ENCODE peak calls at places on chromosomes 4 and X, in four cellular contexts. B, Q, H and W are unnamed samples.

GRCh38 chr4:13548059-13548983 is 4.0 kb upstream of the NKX3-2 start:
- DNase-seq in B (peak; percentile 68), Q (no peak), H (no peak), W (no peak)

GRCh38 chr4:7759221-7759620 is 180.4 kb downstream of the AFAP1 start:
- DNase-seq in B (no peak), Q (no peak), H (no peak), W (no peak)

GRCh38 chr4:73740353-73740778 is at the start of gene CXCL8:
- DNase-seq in B (peak; percentile 88), Q (no peak), H (peak; percentile 38), W (peak; percentile 64)

GRCh38 chr4:125132281-125132680 is 182.5 kb upstream of the FAT4 start:
- DNase-seq in B (no peak), Q (no peak), H (no peak), W (no peak)

GRCh38 chr4:71254451-71255012 is 84.3 kb upstream of the SLC4A4 start:
- DNase-seq in B (no peak), Q (no peak), H (no peak), W (no peak)

GRCh38 chr4:118846981-118847380 is 11.1 kb upstream of the SEC24D start:
- DNase-seq in B (no peak), Q (no peak), H (no peak), W (no peak)

GRCh38 chr4:174265917-174266316 is 17.6 kb downstream of the FBXO8 start:
- DNase-seq in B (no peak), Q (no peak), H (no peak), W (no peak)

GRCh38 chrX:112819013-112819635 is 21.5 kb downstream of the AMOT start:
- DNase-seq in B (no peak), Q (no peak), H (no peak), W (no peak)

GRCh38 chr4:6892190-6892908 is 17.3 kb upstream of the TBC1D14 start:
- DNase-seq in B (peak; percentile 77), Q (no peak), H (no peak), W (peak; percentile 23)

GRCh38 chr4:24970191-24970590 is 57.3 kb upstream of the CCDC149 start:
- DNase-seq in B (no peak), Q (no peak), H (no peak), W (no peak)
- TF ChIP-seq POLR2A in B (no peak), Q (no peak), H (no peak), W (no peak)

GRCh38 chr4:122531038-122531437 is 74.5 kb upstream of the IL2 start:
- DNase-seq in B (no peak), Q (no peak), H (no peak), W (no peak)

GRCh38 chr4:122534776-122535175 is 78.3 kb upstream of the IL2 start:
- DNase-seq in B (no peak), Q (no peak), H (no peak), W (no peak)

GRCh38 chr4:122533841-122534240 is 77.3 kb upstream of the IL2 start:
- DNase-seq in B (no peak), Q (no peak), H (no peak), W (no peak)

GRCh38 chr4:122536001-122536400 is 79.5 kb upstream of the IL2 start:
- DNase-seq in B (no peak), Q (no peak), H (no peak), W (no peak)

GRCh38 chr4:122531514-122531913 is 75.0 kb upstream of the IL2 start:
- DNase-seq in B (no peak), Q (no peak), H (no peak), W (no peak)
- TF ChIP-seq EP300 in B (no peak), Q (no peak), H (no peak), W (no peak)

DNA sequence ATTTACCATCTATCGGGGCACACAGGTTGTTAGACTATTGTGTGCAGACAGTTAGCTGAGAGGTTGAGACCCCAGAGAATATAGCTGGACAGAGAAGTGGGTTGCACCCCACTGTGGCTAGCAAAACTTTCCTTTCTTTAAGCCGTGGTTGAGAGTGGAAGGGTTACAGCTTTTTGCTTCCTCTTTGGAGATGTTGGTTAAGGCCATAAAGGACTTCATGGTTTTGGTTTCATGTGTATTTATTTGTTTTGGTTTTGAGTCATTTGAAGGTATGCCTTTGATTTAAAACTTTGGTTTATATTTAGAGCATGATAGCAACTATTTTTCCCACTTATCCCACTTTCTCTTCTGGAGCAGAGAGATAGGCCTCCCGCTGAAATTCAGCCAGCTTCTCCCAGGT is 274.3 kb upstream of the IL1RAPL1 start:
- DNase-seq in B (no peak), Q (no peak), H (no peak), W (no peak)
- H3K27ac ChIP-seq in B (no peak overlapping the region), Q (no peak overlapping the region), H (no peak overlapping the region), W (no peak overlapping the region)

GRCh38 chr4:123836919-123837605 is 440.5 kb downstream of the SPRY1 start:
- DNase-seq in B (no peak), Q (no peak), H (no peak), W (no peak)

GRCh38 chr4:123835852-123836251 is 439.3 kb downstream of the SPRY1 start:
- DNase-seq in B (no peak), Q (no peak), H (no peak), W (no peak)

GRCh38 chr4:123830920-123831319 is 434.3 kb downstream of the SPRY1 start:
- DNase-seq in B (no peak), Q (no peak), H (no peak), W (no peak)

GRCh38 chr4:123832173-123833026 is 435.8 kb downstream of the SPRY1 start:
- DNase-seq in B (peak; percentile 81), Q (no peak), H (no peak), W (peak; percentile 63)

GRCh38 chr4:123833156-123833555 is 436.6 kb downstream of the SPRY1 start:
- DNase-seq in B (no peak), Q (no peak), H (no peak), W (no peak)
- TF ChIP-seq POLR2A in B (no peak), Q (no peak), H (no peak), W (no peak)

GRCh38 chrX:69123481-69123880 is 41.8 kb downstream of the PJA1 start:
- DNase-seq in B (no peak), Q (no peak), H (no peak), W (no peak)
- TF ChIP-seq EP300 in B (no peak), Q (no peak), H (no peak), W (no peak)

GRCh38 chrX:48975041-48975440 is 3.4 kb upstream of the KCND1 start:
- DNase-seq in B (no peak), Q (no peak), H (no peak), W (no peak)

GRCh38 chrX:48976086-48976485 is 4.4 kb upstream of the KCND1 start:
- DNase-seq in B (no peak), Q (no peak), H (no peak), W (no peak)

GRCh38 chrX:48975541-48975940 is 3.9 kb upstream of the KCND1 start:
- DNase-seq in B (no peak), Q (no peak), H (no peak), W (no peak)

GRCh38 chrX:48981178-48981577 is 9.5 kb upstream of the KCND1 start:
- DNase-seq in B (no peak), Q (no peak), H (no peak), W (no peak)

DNA sequence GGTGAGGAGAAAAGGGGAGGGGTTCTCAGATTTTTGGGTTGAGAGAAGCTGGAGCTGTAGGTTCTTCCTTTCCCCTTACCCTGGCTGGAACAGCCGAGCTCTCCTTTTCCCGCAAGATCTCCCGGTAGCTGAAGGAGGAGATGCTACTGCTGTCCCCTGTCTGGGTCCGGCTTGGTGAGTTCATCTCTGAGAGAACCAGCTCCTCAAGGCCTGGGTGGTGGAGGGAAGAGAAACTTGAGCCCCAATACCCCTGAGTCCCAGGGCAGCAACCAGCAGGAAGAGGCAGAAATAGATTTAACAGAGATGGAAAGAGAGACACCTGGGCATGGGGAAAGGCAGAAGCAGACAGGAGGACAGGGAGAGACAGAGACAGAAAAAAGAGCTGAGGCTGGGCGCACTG is 6.6 kb upstream of the KCND1 start:
- DNase-seq in B (no peak), Q (no peak), H (no peak), W (no peak)
- H3K27ac ChIP-seq in B (no peak overlapping the region), Q (no peak overlapping the region), H (no peak overlapping the region), W (no peak overlapping the region)

DNA sequence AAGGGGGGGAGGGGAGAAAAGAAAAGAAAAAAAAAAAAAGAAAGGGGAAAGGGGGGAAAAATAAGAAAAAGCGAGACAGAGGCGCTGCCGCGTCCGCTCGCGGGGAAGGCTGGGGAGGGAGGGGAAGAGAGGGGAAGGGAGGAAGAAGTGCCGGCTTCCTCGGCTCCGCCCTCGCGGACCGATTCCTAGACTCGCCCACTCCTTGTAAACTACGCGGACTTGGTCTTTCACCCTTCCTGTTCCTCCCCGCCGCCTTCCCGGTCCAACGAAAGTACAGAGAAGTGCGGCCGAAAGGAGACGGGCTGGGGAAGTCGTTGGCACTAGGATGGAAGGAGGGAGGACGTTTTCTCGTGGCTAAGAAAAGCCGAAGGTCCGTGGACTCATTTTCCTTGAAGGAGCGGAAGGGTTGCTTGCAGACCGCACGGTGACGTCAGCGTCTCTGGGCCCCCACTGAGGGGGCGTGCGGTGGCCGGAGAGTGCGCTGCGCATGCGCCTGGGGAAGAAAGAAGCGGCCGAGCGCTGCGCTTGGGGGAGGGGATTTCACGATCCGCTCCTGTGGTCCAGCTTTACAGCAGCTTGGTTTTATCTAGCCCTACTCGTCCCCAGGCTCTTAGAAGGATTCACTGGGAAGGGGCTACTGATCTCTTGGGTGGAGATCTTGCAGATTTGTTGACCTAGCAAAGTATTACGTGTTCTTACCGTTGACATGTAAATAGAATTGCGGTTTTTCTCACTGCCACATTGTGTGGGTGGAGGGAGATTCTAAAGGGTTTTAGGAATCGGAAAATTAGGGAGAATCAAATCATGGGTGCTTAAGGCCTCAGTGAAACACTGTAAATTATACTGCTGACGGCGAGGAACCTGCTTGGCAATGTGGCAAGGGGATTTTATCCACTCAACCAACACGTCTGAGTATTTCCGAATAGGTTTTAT is at the start of gene CCNI:
- DNase-seq in B (peak; percentile 99), Q (peak; percentile 92), H (peak; percentile 98), W (peak; percentile 90)
- TF ChIP-seq POLR2A in B (peak; percentile 56), Q (peak; percentile 82), H (peak; percentile 69), W (peak; percentile 91)

DNA sequence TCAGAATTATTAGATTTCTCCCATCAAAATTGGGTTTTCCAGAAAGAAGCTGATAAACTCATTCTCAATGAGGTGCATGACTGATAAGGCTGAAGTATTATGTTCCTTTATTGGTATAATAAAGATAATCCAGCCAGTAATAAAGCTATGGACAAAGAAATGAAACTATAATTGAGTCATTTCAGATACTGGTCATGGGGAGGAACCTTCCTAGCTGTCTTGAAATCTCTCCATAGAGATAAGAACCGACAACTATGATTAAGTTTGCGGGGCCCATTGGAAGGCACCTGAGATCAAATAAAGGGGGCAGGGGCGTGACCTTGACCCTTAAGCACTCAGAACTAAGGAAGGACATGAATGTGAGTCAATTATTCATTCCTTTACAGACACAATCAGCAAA is 47.8 kb downstream of the RAI2 start:
- DNase-seq in B (no peak), Q (no peak), H (no peak), W (no peak)
- TF ChIP-seq EP300 in B (no peak), Q (no peak), H (no peak), W (no peak)